ENCODE peak calls at places on chromosomes 11 and 22, in four cellular contexts. One of them, this sample, is unnamed.

GRCh38 chr11:69382131-69383128 is 88.5 kb downstream of the MYEOV start:
- DNase-seq in body of pancreas: peak; percentile 34
- DNase-seq in mammary epithelial cell: no peak
- DNase-seq in fibroblast of lung: no peak
- DNase-seq in this sample: peak; percentile 38

GRCh38 chr11:45252134-45252856 is 33.8 kb downstream of the SYT13 start:
- DNase-seq in body of pancreas: peak; percentile 70
- DNase-seq in mammary epithelial cell: no peak
- DNase-seq in fibroblast of lung: peak; percentile 32
- DNase-seq in this sample: peak; percentile 35

GRCh38 chr11:114219559-114220349 is 76.4 kb upstream of the NNMT start:
- DNase-seq in body of pancreas: peak; percentile 49
- DNase-seq in mammary epithelial cell: no peak
- DNase-seq in fibroblast of lung: peak; percentile 66
- DNase-seq in this sample: no peak

GRCh38 chr11:47616726-47617416 is 22.7 kb upstream of the C1QTNF4 start:
- DNase-seq in body of pancreas: peak; percentile 71
- DNase-seq in mammary epithelial cell: peak; percentile 28
- DNase-seq in fibroblast of lung: peak; percentile 65
- DNase-seq in this sample: no peak

GRCh38 chr11:69005631-69006368 is 7.2 kb downstream of the MRGPRF start:
- DNase-seq in body of pancreas: no peak
- DNase-seq in mammary epithelial cell: no peak
- DNase-seq in fibroblast of lung: no peak
- DNase-seq in this sample: no peak

GRCh38 chr22:19620742-19621371 is 93.4 kb upstream of the SEPTIN5 start:
- DNase-seq in body of pancreas: no peak
- DNase-seq in mammary epithelial cell: no peak
- DNase-seq in fibroblast of lung: no peak
- DNase-seq in this sample: peak; percentile 32

GRCh38 chr11:132644511-132644910 is 887.8 kb downstream of the OPCML start:
- DNase-seq in body of pancreas: no peak
- DNase-seq in mammary epithelial cell: no peak
- DNase-seq in fibroblast of lung: no peak
- DNase-seq in this sample: no peak

GRCh38 chr11:86459002-86459385 is 84.3 kb downstream of the CCDC81 start:
- DNase-seq in body of pancreas: no peak
- DNase-seq in mammary epithelial cell: no peak
- DNase-seq in fibroblast of lung: peak; percentile 65
- DNase-seq in this sample: no peak

GRCh38 chr11:133661867-133662266 is 129.6 kb upstream of the OPCML start:
- DNase-seq in body of pancreas: no peak
- DNase-seq in mammary epithelial cell: no peak
- DNase-seq in fibroblast of lung: no peak
- DNase-seq in this sample: no peak

GRCh38 chr11:101127699-101128570 is 1.7 kb downstream of the PGR start:
- DNase-seq in body of pancreas: peak; percentile 4
- DNase-seq in mammary epithelial cell: no peak
- DNase-seq in fibroblast of lung: no peak
- DNase-seq in this sample: peak; percentile 25

GRCh38 chr11:127451852-127452251 is 451.3 kb upstream of the KIRREL3 start:
- DNase-seq in body of pancreas: no peak
- DNase-seq in mammary epithelial cell: no peak
- DNase-seq in fibroblast of lung: no peak
- DNase-seq in this sample: peak; percentile 52

GRCh38 chr11:68843703-68844312 is 2.1 kb upstream of the CPT1A start:
- DNase-seq in body of pancreas: peak; percentile 93
- DNase-seq in mammary epithelial cell: peak; percentile 66
- DNase-seq in fibroblast of lung: peak; percentile 48
- DNase-seq in this sample: peak; percentile 93

GRCh38 chr11:67584205-67584880 is 731 bp downstream of the GSTP1 start:
- DNase-seq in body of pancreas: peak; percentile 89
- DNase-seq in mammary epithelial cell: peak; percentile 83
- DNase-seq in fibroblast of lung: peak; percentile 62
- DNase-seq in this sample: peak; percentile 85

GRCh38 chr11:3134218-3134621 is 30.9 kb downstream of the OSBPL5 start:
- DNase-seq in body of pancreas: no peak
- DNase-seq in mammary epithelial cell: no peak
- DNase-seq in fibroblast of lung: no peak
- DNase-seq in this sample: no peak

GRCh38 chr11:130055637-130056036 is 14.1 kb upstream of the APLP2 start:
- DNase-seq in body of pancreas: no peak
- DNase-seq in mammary epithelial cell: peak; percentile 68
- DNase-seq in fibroblast of lung: peak; percentile 56
- DNase-seq in this sample: peak; percentile 27

GRCh38 chr11:8384199-8384821 is 120.6 kb upstream of the LMO1 start:
- DNase-seq in body of pancreas: peak; percentile 57
- DNase-seq in mammary epithelial cell: no peak
- DNase-seq in fibroblast of lung: peak; percentile 32
- DNase-seq in this sample: peak; percentile 61

GRCh38 chr11:58027341-58027740 is 3.4 kb upstream of the OR6Q1 start:
- DNase-seq in body of pancreas: no peak
- DNase-seq in mammary epithelial cell: no peak
- DNase-seq in fibroblast of lung: peak; percentile 49
- DNase-seq in this sample: no peak

GRCh38 chr11:66421492-66422205 is 814 bp downstream of the NPAS4 start:
- DNase-seq in body of pancreas: peak; percentile 94
- DNase-seq in mammary epithelial cell: peak; percentile 71
- DNase-seq in fibroblast of lung: peak; percentile 82
- DNase-seq in this sample: peak; percentile 90

GRCh38 chr11:60777572-60777971 is 7.6 kb upstream of the MS4A10 start:
- DNase-seq in body of pancreas: peak; percentile 31
- DNase-seq in mammary epithelial cell: peak; percentile 67
- DNase-seq in fibroblast of lung: peak; percentile 67
- DNase-seq in this sample: no peak

GRCh38 chr22:45007247-45007945 is 2.4 kb downstream of the PHF21B start:
- DNase-seq in body of pancreas: no peak
- DNase-seq in mammary epithelial cell: peak; percentile 19
- DNase-seq in fibroblast of lung: peak; percentile 55
- DNase-seq in this sample: peak; percentile 40

GRCh38 chr22:23831781-23832180 is 7.0 kb downstream of the DERL3 start:
- DNase-seq in body of pancreas: no peak
- DNase-seq in mammary epithelial cell: no peak
- DNase-seq in fibroblast of lung: no peak
- DNase-seq in this sample: peak; percentile 15

GRCh38 chr11:122207505-122207904 is 91.5 kb upstream of the BLID start:
- DNase-seq in body of pancreas: no peak
- DNase-seq in mammary epithelial cell: no peak
- DNase-seq in fibroblast of lung: peak; percentile 90
- DNase-seq in this sample: no peak

GRCh38 chr11:134478611-134479010 is 66.6 kb upstream of the B3GAT1 start:
- DNase-seq in body of pancreas: no peak
- DNase-seq in mammary epithelial cell: no peak
- DNase-seq in fibroblast of lung: no peak
- DNase-seq in this sample: no peak

GRCh38 chr11:111699579-111700156 is 66.5 kb downstream of the PPP2R1B start:
- DNase-seq in body of pancreas: no peak
- DNase-seq in mammary epithelial cell: no peak
- DNase-seq in fibroblast of lung: no peak
- DNase-seq in this sample: no peak

GRCh38 chr11:121586727-121587126 is 134.0 kb upstream of the SORL1-AS1 start:
- DNase-seq in body of pancreas: no peak
- DNase-seq in mammary epithelial cell: no peak
- DNase-seq in fibroblast of lung: no peak
- DNase-seq in this sample: no peak

GRCh38 chr11:45902452-45903380 is 4.4 kb downstream of the FREY1 start:
- DNase-seq in body of pancreas: no peak
- DNase-seq in mammary epithelial cell: no peak
- DNase-seq in fibroblast of lung: no peak
- DNase-seq in this sample: no peak

GRCh38 chr11:70466154-70466553 is 67.8 kb downstream of the CTTN start:
- DNase-seq in body of pancreas: no peak
- DNase-seq in mammary epithelial cell: no peak
- DNase-seq in fibroblast of lung: peak; percentile 27
- DNase-seq in this sample: no peak

GRCh38 chr11:69475141-69475865 is 6.2 kb upstream of the LINC01488 start:
- DNase-seq in body of pancreas: no peak
- DNase-seq in mammary epithelial cell: no peak
- DNase-seq in fibroblast of lung: no peak
- DNase-seq in this sample: no peak

GRCh38 chr22:31496735-31497146 is 405 bp downstream of the SFI1 start:
- DNase-seq in body of pancreas: no peak
- DNase-seq in mammary epithelial cell: no peak
- DNase-seq in fibroblast of lung: no peak
- DNase-seq in this sample: peak; percentile 68

GRCh38 chr11:44162662-44163061 is 67.2 kb downstream of the EXT2 start:
- DNase-seq in body of pancreas: no peak
- DNase-seq in mammary epithelial cell: no peak
- DNase-seq in fibroblast of lung: no peak
- DNase-seq in this sample: no peak

GRCh38 chr22:39098576-39098975 is 1.5 kb downstream of the APOBEC3H start:
- DNase-seq in body of pancreas: no peak
- DNase-seq in mammary epithelial cell: no peak
- DNase-seq in fibroblast of lung: no peak
- DNase-seq in this sample: no peak

GRCh38 chr11:129117595-129118350 is 74.4 kb downstream of the ARHGAP32 start:
- DNase-seq in body of pancreas: peak; percentile 52
- DNase-seq in mammary epithelial cell: peak; percentile 42
- DNase-seq in fibroblast of lung: peak; percentile 67
- DNase-seq in this sample: no peak

GRCh38 chr11:130050272-130050671 is 19.4 kb upstream of the APLP2 start:
- DNase-seq in body of pancreas: peak; percentile 31
- DNase-seq in mammary epithelial cell: no peak
- DNase-seq in fibroblast of lung: peak; percentile 25
- DNase-seq in this sample: no peak

GRCh38 chr11:659532-660085 is 22.5 kb downstream of the DRD4 start:
- DNase-seq in body of pancreas: no peak
- DNase-seq in mammary epithelial cell: no peak
- DNase-seq in fibroblast of lung: no peak
- DNase-seq in this sample: no peak

GRCh38 chr11:128036556-128037093 is 550.7 kb downstream of the ETS1 start:
- DNase-seq in body of pancreas: no peak
- DNase-seq in mammary epithelial cell: no peak
- DNase-seq in fibroblast of lung: peak; percentile 41
- DNase-seq in this sample: no peak

GRCh38 chr22:32309585-32310251 is 47.9 kb upstream of the RFPL3 start:
- DNase-seq in body of pancreas: no peak
- DNase-seq in mammary epithelial cell: no peak
- DNase-seq in fibroblast of lung: no peak
- DNase-seq in this sample: no peak

GRCh38 chr11:30244255-30244654 is 13.4 kb downstream of the FSHB start:
- DNase-seq in body of pancreas: no peak
- DNase-seq in mammary epithelial cell: peak; percentile 72
- DNase-seq in fibroblast of lung: peak; percentile 86
- DNase-seq in this sample: no peak

GRCh38 chr22:42270512-42271190 is at the start of gene TCF20:
- DNase-seq in body of pancreas: peak; percentile 79
- DNase-seq in mammary epithelial cell: peak; percentile 70
- DNase-seq in fibroblast of lung: peak; percentile 64
- DNase-seq in this sample: peak; percentile 89

GRCh38 chr22:20116376-20116950 is 559 bp downstream of the RANBP1 start:
- DNase-seq in body of pancreas: peak; percentile 38
- DNase-seq in mammary epithelial cell: no peak
- DNase-seq in fibroblast of lung: no peak
- DNase-seq in this sample: no peak

GRCh38 chr11:103537904-103538502 is 428.8 kb downstream of the DYNC2H1 start:
- DNase-seq in body of pancreas: no peak
- DNase-seq in mammary epithelial cell: peak; percentile 26
- DNase-seq in fibroblast of lung: no peak
- DNase-seq in this sample: no peak
- TF ChIP-seq CTCF in body of pancreas: no peak
- TF ChIP-seq CTCF in mammary epithelial cell: peak; percentile 60
- TF ChIP-seq CTCF in fibroblast of lung: peak; percentile 62
- TF ChIP-seq CTCF in this sample: peak; percentile 17

GRCh38 chr11:61964941-61965282 is 2.5 kb downstream of the FTH1 start:
- DNase-seq in body of pancreas: no peak
- DNase-seq in mammary epithelial cell: no peak
- DNase-seq in fibroblast of lung: no peak
- DNase-seq in this sample: no peak
- H3K4me3 ChIP-seq in body of pancreas: no peak overlapping the region
- H3K4me3 ChIP-seq in mammary epithelial cell: peak overlapping the region; percentile 64
- H3K4me3 ChIP-seq in fibroblast of lung: peak overlapping the region; percentile 70
- H3K4me3 ChIP-seq in this sample: peak overlapping the region; percentile 66

GRCh38 chr11:64163951-64164350 is 2.0 kb downstream of the MACROD1 start:
- DNase-seq in body of pancreas: no peak
- DNase-seq in mammary epithelial cell: no peak
- DNase-seq in fibroblast of lung: no peak
- DNase-seq in this sample: no peak

GRCh38 chr11:64165482-64165841 is 451 bp downstream of the MACROD1 start:
- DNase-seq in body of pancreas: no peak
- DNase-seq in mammary epithelial cell: no peak
- DNase-seq in fibroblast of lung: no peak
- DNase-seq in this sample: peak; percentile 33

GRCh38 chr11:64164392-64165312 is 1.3 kb downstream of the MACROD1 start:
- DNase-seq in body of pancreas: peak; percentile 35
- DNase-seq in mammary epithelial cell: no peak
- DNase-seq in fibroblast of lung: no peak
- DNase-seq in this sample: peak; percentile 69

GRCh38 chr11:64170419-64170818 is 4.5 kb upstream of the MACROD1 start:
- DNase-seq in body of pancreas: no peak
- DNase-seq in mammary epithelial cell: no peak
- DNase-seq in fibroblast of lung: no peak
- DNase-seq in this sample: no peak

DNA sequence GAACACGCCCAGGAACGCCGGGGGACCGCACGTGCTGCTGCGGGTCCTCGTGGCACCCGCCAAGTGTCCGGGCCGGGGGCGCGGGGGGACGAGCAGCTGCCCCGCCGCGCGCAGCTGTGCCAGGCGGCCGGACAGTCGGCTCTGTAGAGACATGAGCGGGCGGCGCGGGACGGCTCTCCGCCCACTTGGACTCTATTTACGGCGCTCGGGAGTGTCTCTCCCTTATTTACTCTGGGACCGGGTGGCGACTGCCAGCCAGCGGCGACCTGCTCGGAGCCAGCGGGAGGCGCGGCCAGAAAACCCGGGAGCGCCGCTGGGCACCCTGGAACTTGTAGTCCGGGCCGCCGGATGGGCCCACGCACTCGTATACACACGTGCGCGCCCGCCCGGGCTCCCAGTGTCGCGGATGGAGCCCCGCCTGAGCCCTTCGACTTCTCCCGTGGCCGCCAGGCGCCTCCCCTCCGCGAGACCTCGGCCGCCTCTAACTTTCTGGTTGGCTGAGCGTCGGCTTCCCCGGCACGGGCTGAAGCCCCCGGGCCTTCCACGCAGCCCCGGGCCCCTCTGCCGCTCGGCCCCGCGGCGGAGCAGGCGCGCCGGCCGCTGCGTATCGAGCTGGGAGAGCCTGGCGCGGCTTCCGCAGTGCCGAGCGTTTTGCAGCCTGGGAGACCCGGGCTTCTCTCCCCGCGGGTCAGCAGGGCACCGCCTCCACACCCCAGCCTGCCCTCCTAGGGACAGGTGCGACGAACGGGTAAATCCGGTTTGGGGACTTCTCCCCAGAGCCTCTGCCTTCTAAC is at the start of gene MACROD1:
- DNase-seq in body of pancreas: peak; percentile 94
- DNase-seq in mammary epithelial cell: peak; percentile 82
- DNase-seq in fibroblast of lung: peak; percentile 67
- DNase-seq in this sample: peak; percentile 87
- TF ChIP-seq CTCF in body of pancreas: no peak
- TF ChIP-seq CTCF in mammary epithelial cell: no peak
- TF ChIP-seq CTCF in fibroblast of lung: no peak
- TF ChIP-seq CTCF in this sample: no peak

GRCh38 chr22:40347300-40347699 is 1.0 kb downstream of the ADSL start:
- DNase-seq in body of pancreas: no peak
- DNase-seq in mammary epithelial cell: no peak
- DNase-seq in fibroblast of lung: no peak
- DNase-seq in this sample: no peak

GRCh38 chr22:40348025-40348658 is 1.8 kb downstream of the ADSL start:
- DNase-seq in body of pancreas: peak; percentile 61
- DNase-seq in mammary epithelial cell: peak; percentile 36
- DNase-seq in fibroblast of lung: peak; percentile 45
- DNase-seq in this sample: peak; percentile 32

GRCh38 chr22:40352763-40353162 is 6.5 kb downstream of the ADSL start:
- DNase-seq in body of pancreas: no peak
- DNase-seq in mammary epithelial cell: no peak
- DNase-seq in fibroblast of lung: no peak
- DNase-seq in this sample: no peak
- H3K4me3 ChIP-seq in body of pancreas: no peak overlapping the region
- H3K4me3 ChIP-seq in mammary epithelial cell: no peak overlapping the region
- H3K4me3 ChIP-seq in fibroblast of lung: no peak overlapping the region
- H3K4me3 ChIP-seq in this sample: no peak overlapping the region